ENCODE peak calls at places on chromosomes 11 and 22, in seven cellular contexts. A is fibroblast of gingiva; W is left colon; M is NCI-H510A; Q is stimulated activated CD4-positive, alpha-beta T cell treated with anti-CD3 and anti-CD28 coated beads, TNF-alpha, amount 100 ng/mL, for 1 hour; I is heart left ventricle; B is uterus. P is an unnamed sample.

GRCh38 chr11:71563401-71563800 is 2.0 kb upstream of the KRTAP5-10 start:
- DNase-seq in A (peak), W (peak), M (no peak), Q (no peak), I (no peak), B (no peak), P (no peak)

GRCh38 chr11:12410006-12410728 is 32.8 kb downstream of the PARVA start:
- DNase-seq in A (no peak), W (no peak), M (no peak), Q (no peak), I (no peak), B (peak), P (no peak)

GRCh38 chr11:126305699-126306098 is 1.8 kb downstream of the DCPS start:
- DNase-seq in A (no peak), W (no peak), M (no peak), Q (no peak), I (no peak), B (no peak), P (no peak)

GRCh38 chr11:40328890-40329617 is 1130.4 kb downstream of the LRRC4C start:
- DNase-seq in A (peak), W (peak), M (no peak), Q (no peak), I (peak), B (no peak), P (no peak)

GRCh38 chr11:64694821-64695365 is 28.1 kb downstream of the NRXN2 start:
- DNase-seq in A (no peak), W (no peak), M (peak), Q (no peak), I (no peak), B (no peak), P (peak)

GRCh38 chr11:111655924-111656323 is 53.7 kb downstream of the SIK2 start:
- DNase-seq in A (no peak), W (no peak), M (no peak), Q (no peak), I (no peak), B (no peak), P (no peak)

GRCh38 chr11:87097582-87097981 is 59.8 kb downstream of the TMEM135 start:
- DNase-seq in A (peak), W (peak), M (no peak), Q (no peak), I (peak), B (no peak), P (no peak)

GRCh38 chr11:46382644-46383403 is 1.4 kb downstream of the MDK start:
- DNase-seq in A (peak), W (no peak), M (no peak), Q (no peak), I (no peak), B (no peak), P (no peak)

GRCh38 chr11:121723261-121723741 is 270.5 kb upstream of the SORL1-AS1 start:
- DNase-seq in A (no peak), W (peak), M (no peak), Q (no peak), I (peak), B (peak), P (no peak)

GRCh38 chr22:30228509-30229359 is 17.8 kb downstream of the LIF start:
- DNase-seq in A (peak), W (no peak), M (no peak), Q (no peak), I (no peak), B (no peak), P (no peak)

GRCh38 chr11:101129203-101129943 is at the start of gene PGR:
- DNase-seq in A (no peak), W (peak), M (no peak), Q (no peak), I (peak), B (peak), P (peak)

GRCh38 chr11:1888811-1889526 is 2.7 kb downstream of the PRR33 start:
- DNase-seq in A (no peak), W (peak), M (no peak), Q (peak), I (peak), B (no peak), P (peak)

GRCh38 chr11:62801071-62801470 is 4.2 kb downstream of the NXF1 start:
- DNase-seq in A (no peak), W (no peak), M (no peak), Q (no peak), I (no peak), B (no peak), P (no peak)

GRCh38 chr11:102981324-102981910 is 25.9 kb upstream of the MMP13 start:
- DNase-seq in A (no peak), W (no peak), M (no peak), Q (no peak), I (no peak), B (no peak), P (no peak)

GRCh38 chr22:33354928-33355327 is 296.7 kb upstream of the SYN3 start:
- DNase-seq in A (no peak), W (no peak), M (no peak), Q (no peak), I (no peak), B (no peak), P (no peak)

GRCh38 chr11:27524155-27524554 is 17.6 kb upstream of the LIN7C start:
- DNase-seq in A (peak), W (no peak), M (no peak), Q (no peak), I (no peak), B (no peak), P (no peak)

GRCh38 chr22:46085831-46086576 is 64.3 kb upstream of the PPARA start:
- DNase-seq in A (peak), W (peak), M (no peak), Q (no peak), I (peak), B (peak), P (peak)

GRCh38 chr11:94746721-94747120 is 21.4 kb upstream of the AMOTL1 start:
- DNase-seq in A (no peak), W (no peak), M (no peak), Q (no peak), I (no peak), B (no peak), P (no peak)

GRCh38 chr11:57094206-57094940 is 87.4 kb upstream of the LRRC55 start:
- DNase-seq in A (no peak), W (no peak), M (no peak), Q (no peak), I (no peak), B (no peak), P (no peak)

GRCh38 chr11:1156506-1157340 is 1.0 kb upstream of the MUC5AC start:
- DNase-seq in A (no peak), W (no peak), M (no peak), Q (no peak), I (peak), B (no peak), P (peak)

P was measured in upper lobe of right lung.